ENCODE peak calls at places on chromosomes 12 and 14, in nine cellular contexts. A is cardiac muscle cell, S is tibial nerve, W is left ventricle myocardium inferior, K is D721Med, U is WTC11, G is foreskin fibroblast, F is astrocyte of the spinal cord, J is fibroblast of the aortic adventitia. I is an unnamed sample.

GRCh38 chr14:52076334-52076733 is 7.5 kb upstream of the NID2 start:
- DNase-seq in A (peak), S (no peak), W (no peak), K (no peak), U (no peak), G (peak), F (peak), J (peak), I (peak)

GRCh38 chr14:101519090-101519489 is 42.2 kb upstream of the DIO3 start:
- DNase-seq in A (no peak), S (no peak), W (no peak), K (no peak), U (no peak), G (no peak), F (no peak), J (no peak), I (no peak)

GRCh38 chr12:122420471-122421262 is 1.8 kb downstream of the CLIP1 start:
- DNase-seq in A (no peak), S (no peak), W (no peak), K (no peak), U (no peak), G (peak), F (peak), J (no peak), I (no peak)

GRCh38 chr12:31029466-31029865 is 44.2 kb upstream of the DDX11 start:
- DNase-seq in A (no peak), S (no peak), W (no peak), K (no peak), U (no peak), G (no peak), F (no peak), J (no peak), I (no peak)

GRCh38 chr14:59060841-59061240 is 127.6 kb upstream of the DAAM1 start:
- DNase-seq in A (peak), S (no peak), W (no peak), K (no peak), U (no peak), G (no peak), F (no peak), J (peak), I (no peak)

GRCh38 chr12:3244219-3244750 is 167.1 kb downstream of the TSPAN9 start:
- DNase-seq in A (no peak), S (no peak), W (no peak), K (no peak), U (no peak), G (no peak), F (no peak), J (no peak), I (no peak)

GRCh38 chr14:100536721-100537700 is 50.2 kb downstream of the BEGAIN start:
- DNase-seq in A (no peak), S (no peak), W (peak), K (no peak), U (peak), G (no peak), F (no peak), J (no peak), I (no peak)

GRCh38 chr12:78928200-78929074 is 63.9 kb downstream of the SYT1 start:
- DNase-seq in A (peak), S (no peak), W (no peak), K (no peak), U (no peak), G (peak), F (peak), J (peak), I (no peak)

GRCh38 chr14:59310644-59311043 is 122.2 kb downstream of the DAAM1 start:
- DNase-seq in A (no peak), S (no peak), W (no peak), K (no peak), U (no peak), G (no peak), F (peak), J (no peak), I (no peak)

GRCh38 chr14:77204457-77204796 is 22.8 kb downstream of the TMEM63C start:
- DNase-seq in A (no peak), S (no peak), W (no peak), K (no peak), U (no peak), G (no peak), F (no peak), J (no peak), I (no peak)

GRCh38 chr14:60637138-60637489 is 12.2 kb downstream of the SIX1 start:
- DNase-seq in A (no peak), S (no peak), W (no peak), K (no peak), U (no peak), G (no peak), F (no peak), J (no peak), I (no peak)

GRCh38 chr14:75452324-75452723 is 24.5 kb downstream of the JDP2 start:
- DNase-seq in A (peak), S (no peak), W (peak), K (no peak), U (no peak), G (peak), F (peak), J (no peak), I (no peak)

GRCh38 chr12:56202838-56203237 is 13.6 kb upstream of the SMARCC2 start:
- DNase-seq in A (no peak), S (no peak), W (no peak), K (no peak), U (no peak), G (no peak), F (no peak), J (no peak), I (no peak)

GRCh38 chr12:99455350-99456037 is 192.1 kb upstream of the GARIN6 start:
- DNase-seq in A (peak), S (no peak), W (no peak), K (no peak), U (peak), G (peak), F (peak), J (peak), I (peak)

GRCh38 chr12:41965996-41966395 is 178.7 kb downstream of the GXYLT1 start:
- DNase-seq in A (no peak), S (no peak), W (no peak), K (no peak), U (no peak), G (no peak), F (no peak), J (no peak), I (no peak)

GRCh38 chr14:59215353-59215752 is 26.9 kb downstream of the DAAM1 start:
- DNase-seq in A (peak), S (peak), W (peak), K (no peak), U (no peak), G (peak), F (peak), J (peak), I (no peak)

GRCh38 chr12:69688021-69688420 is 11.1 kb downstream of the BEST3 start:
- DNase-seq in A (no peak), S (no peak), W (no peak), K (no peak), U (no peak), G (peak), F (no peak), J (peak), I (no peak)

GRCh38 chr14:67418368-67419174 is 6.6 kb upstream of the PLEK2 start:
- DNase-seq in A (no peak), S (no peak), W (no peak), K (no peak), U (no peak), G (peak), F (peak), J (peak), I (peak)

GRCh38 chr14:72513994-72514659 is 379.8 kb downstream of the DPF3 start:
- DNase-seq in A (peak), S (no peak), W (no peak), K (no peak), U (no peak), G (peak), F (peak), J (peak), I (peak)

GRCh38 chr14:50964683-50965390 is 20.6 kb upstream of the PYGL start:
- DNase-seq in A (peak), S (peak), W (no peak), K (no peak), U (no peak), G (peak), F (peak), J (peak), I (peak)

GRCh38 chr12:52826611-52827498 is 7.3 kb downstream of the KRT79 start:
- DNase-seq in A (no peak), S (no peak), W (no peak), K (no peak), U (no peak), G (no peak), F (no peak), J (no peak), I (peak)

GRCh38 chr14:90275820-90276219 is 19.5 kb downstream of the PSMC1 start:
- DNase-seq in A (peak), S (no peak), W (no peak), K (no peak), U (no peak), G (no peak), F (peak), J (peak), I (no peak)

GRCh38 chr12:69442894-69443293 is 27.3 kb upstream of the FRS2 start:
- DNase-seq in A (peak), S (no peak), W (no peak), K (no peak), U (no peak), G (peak), F (peak), J (peak), I (no peak)

GRCh38 chr12:91988076-91988475 is 157.6 kb downstream of the BTG1 start:
- DNase-seq in A (peak), S (no peak), W (no peak), K (no peak), U (no peak), G (no peak), F (no peak), J (peak), I (no peak)

GRCh38 chr12:2624543-2625266 is 170.1 kb upstream of the FKBP4 start:
- DNase-seq in A (peak), S (no peak), W (no peak), K (no peak), U (peak), G (peak), F (peak), J (peak), I (peak)

GRCh38 chr12:122873540-122873939 is 22.4 kb downstream of the VPS37B start:
- DNase-seq in A (no peak), S (no peak), W (no peak), K (no peak), U (no peak), G (no peak), F (no peak), J (no peak), I (no peak)

GRCh38 chr12:6038160-6038559 is 86.3 kb downstream of the VWF start:
- DNase-seq in A (peak), S (no peak), W (no peak), K (peak), U (peak), G (peak), F (peak), J (peak), I (peak)

GRCh38 chr14:105061428-105062047 is 3.7 kb downstream of the GPR132 start:
- DNase-seq in A (no peak), S (no peak), W (peak), K (no peak), U (no peak), G (no peak), F (no peak), J (no peak), I (no peak)

GRCh38 chr14:50957296-50957695 is 13.0 kb upstream of the PYGL start:
- DNase-seq in A (peak), S (no peak), W (no peak), K (no peak), U (no peak), G (peak), F (peak), J (peak), I (no peak)

GRCh38 chr12:87866602-87867292 is 162.5 kb downstream of the C12orf50 start:
- DNase-seq in A (peak), S (no peak), W (no peak), K (no peak), U (no peak), G (peak), F (no peak), J (peak), I (no peak)

GRCh38 chr14:85587152-85587697 is 57.3 kb downstream of the FLRT2 start:
- DNase-seq in A (peak), S (no peak), W (no peak), K (no peak), U (no peak), G (no peak), F (peak), J (peak), I (peak)

GRCh38 chr12:10469701-10470100 is 16.5 kb upstream of the KLRC1 start:
- DNase-seq in A (no peak), S (no peak), W (no peak), K (no peak), U (no peak), G (no peak), F (no peak), J (no peak), I (no peak)

GRCh38 chr12:62983594-62983993 is 48.6 kb upstream of the PPM1H start:
- DNase-seq in A (no peak), S (no peak), W (peak), K (no peak), U (peak), G (no peak), F (no peak), J (no peak), I (no peak)

GRCh38 chr12:94218244-94218643 is 69.9 kb downstream of the PLXNC1 start:
- DNase-seq in A (no peak), S (no peak), W (no peak), K (no peak), U (no peak), G (no peak), F (no peak), J (no peak), I (no peak)

GRCh38 chr14:75982724-75983358 is 1.0 kb upstream of the TGFB3 start:
- DNase-seq in A (peak), S (peak), W (peak), K (no peak), U (no peak), G (peak), F (peak), J (peak), I (peak)

GRCh38 chr14:96031691-96032090 is 7.5 kb upstream of the C14orf132 start:
- DNase-seq in A (no peak), S (no peak), W (no peak), K (no peak), U (no peak), G (no peak), F (no peak), J (no peak), I (no peak)

GRCh38 chr12:58818546-58818945 is 101.8 kb downstream of the LRIG3 start:
- DNase-seq in A (no peak), S (no peak), W (no peak), K (no peak), U (no peak), G (peak), F (peak), J (no peak), I (peak)

GRCh38 chr14:69323266-69323966 is 63.5 kb downstream of the GALNT16 start:
- DNase-seq in A (no peak), S (no peak), W (no peak), K (no peak), U (peak), G (no peak), F (no peak), J (no peak), I (no peak)

GRCh38 chr12:117043598-117043901 is 55.7 kb downstream of the TESC start:
- DNase-seq in A (no peak), S (no peak), W (no peak), K (no peak), U (no peak), G (no peak), F (no peak), J (no peak), I (no peak)

GRCh38 chr12:71664411-71665108 is 459 bp downstream of the THAP2 start:
- DNase-seq in A (peak), S (no peak), W (no peak), K (no peak), U (no peak), G (peak), F (no peak), J (no peak), I (no peak)

GRCh38 chr12:51238510-51239334 is at the start of gene DAZAP2:
- DNase-seq in A (peak), S (peak), W (peak), K (peak), U (peak), G (peak), F (peak), J (peak), I (peak)
- TF ChIP-seq CTCF in A (peak), S (peak), W (peak), K (peak), U (no peak), G (no peak), F (no peak), J (peak), I (peak)

GRCh38 chr14:53619625-53620324 is 336.9 kb downstream of the BMP4 start:
- DNase-seq in A (peak), S (no peak), W (no peak), K (no peak), U (no peak), G (peak), F (peak), J (peak), I (peak)
- TF ChIP-seq CTCF in A (no peak), S (no peak), W (no peak), K (no peak), U (no peak), G (no peak), F (no peak), J (no peak), I (no peak)

GRCh38 chr12:104576980-104577925 is 120.5 kb downstream of the CHST11 start:
- DNase-seq in A (no peak), S (no peak), W (no peak), K (no peak), U (no peak), G (peak), F (peak), J (no peak), I (peak)

GRCh38 chr12:104578453-104578852 is 121.7 kb downstream of the CHST11 start:
- DNase-seq in A (peak), S (no peak), W (no peak), K (no peak), U (no peak), G (peak), F (peak), J (peak), I (peak)

GRCh38 chr12:104576178-104576778 is 119.5 kb downstream of the CHST11 start:
- DNase-seq in A (no peak), S (no peak), W (no peak), K (no peak), U (no peak), G (no peak), F (no peak), J (no peak), I (no peak)

GRCh38 chr12:104571328-104571727 is 114.6 kb downstream of the CHST11 start:
- DNase-seq in A (no peak), S (no peak), W (no peak), K (no peak), U (no peak), G (no peak), F (no peak), J (no peak), I (no peak)

DNA sequence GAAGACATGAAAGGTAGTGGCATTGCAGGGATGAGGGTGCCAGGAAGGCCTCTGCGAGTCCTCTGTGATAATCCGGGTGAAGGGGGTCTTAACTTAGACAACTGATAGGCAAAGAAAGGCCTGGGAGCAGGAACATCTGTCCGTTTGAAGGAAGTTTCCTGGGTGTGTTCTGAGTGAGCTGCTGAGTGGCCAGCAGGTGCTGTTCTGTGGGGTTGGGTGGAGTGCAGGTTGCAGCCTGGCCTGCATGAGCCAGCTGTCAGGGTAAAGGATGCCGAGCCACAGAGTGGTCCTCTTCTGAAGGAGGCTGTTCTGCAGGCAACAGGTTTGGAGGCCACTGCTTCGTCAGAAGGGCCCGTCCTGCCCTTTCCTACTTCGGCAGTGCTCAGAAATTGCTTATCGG is 118.7 kb downstream of the CHST11 start:
- DNase-seq in A (no peak), S (no peak), W (no peak), K (no peak), U (no peak), G (no peak), F (no peak), J (no peak), I (no peak)
- TF ChIP-seq CTCF in A (no peak), S (no peak), W (no peak), K (no peak), U (no peak), G (no peak), F (no peak), J (no peak), I (no peak)

GRCh38 chr12:22173154-22173553 is 127.1 kb downstream of the CMAS start:
- DNase-seq in A (no peak), S (no peak), W (no peak), K (no peak), U (no peak), G (no peak), F (no peak), J (peak), I (no peak)
- TF ChIP-seq CTCF in A (no peak), S (no peak), W (no peak), K (no peak), U (no peak), G (no peak), F (no peak), J (peak), I (no peak)

GRCh38 chr14:56247495-56248087 is 129.4 kb downstream of the PELI2 start:
- DNase-seq in A (peak), S (no peak), W (no peak), K (no peak), U (no peak), G (peak), F (peak), J (peak), I (peak)

GRCh38 chr14:56244138-56244789 is 126.1 kb downstream of the PELI2 start:
- DNase-seq in A (peak), S (no peak), W (no peak), K (no peak), U (no peak), G (peak), F (peak), J (peak), I (peak)

GRCh38 chr14:56243110-56243509 is 124.9 kb downstream of the PELI2 start:
- DNase-seq in A (no peak), S (no peak), W (no peak), K (no peak), U (no peak), G (peak), F (no peak), J (no peak), I (no peak)

DNA sequence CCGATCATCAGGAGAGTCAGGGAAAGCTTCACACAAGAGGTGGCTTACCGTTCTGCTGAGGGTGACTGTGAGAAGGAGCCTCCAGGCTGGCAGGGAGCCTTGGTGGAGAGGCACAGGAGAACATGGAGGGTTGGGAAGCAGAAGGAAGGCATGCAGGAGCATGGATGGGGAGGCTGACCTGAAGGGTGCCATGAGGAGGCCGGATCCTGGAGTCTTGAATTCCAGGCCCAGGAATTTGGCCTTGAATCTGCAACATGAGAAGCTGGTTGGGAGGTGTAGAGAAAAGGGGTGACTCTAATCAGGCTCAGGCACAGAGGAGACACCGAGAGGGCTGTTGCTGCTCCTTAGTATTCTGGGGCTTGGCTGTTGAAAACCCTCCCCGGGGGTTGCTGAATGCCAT is 130.2 kb downstream of the PELI2 start:
- DNase-seq in A (no peak), S (no peak), W (no peak), K (no peak), U (peak), G (no peak), F (no peak), J (no peak), I (no peak)
- TF ChIP-seq CTCF in A (no peak), S (no peak), W (no peak), K (no peak), U (no peak), G (no peak), F (no peak), J (no peak), I (no peak)

GRCh38 chr12:26919216-26919555 is 18.6 kb downstream of the INTS13 start:
- DNase-seq in A (no peak), S (no peak), W (no peak), K (no peak), U (no peak), G (no peak), F (no peak), J (no peak), I (no peak)

GRCh38 chr12:26921886-26922285 is 15.9 kb downstream of the INTS13 start:
- DNase-seq in A (no peak), S (no peak), W (no peak), K (no peak), U (no peak), G (no peak), F (no peak), J (no peak), I (no peak)

GRCh38 chr12:26918321-26919215 is 19.2 kb downstream of the INTS13 start:
- DNase-seq in A (peak), S (no peak), W (no peak), K (no peak), U (no peak), G (no peak), F (no peak), J (peak), I (peak)
- TF ChIP-seq CTCF in A (peak), S (peak), W (peak), K (no peak), U (no peak), G (peak), F (no peak), J (peak), I (peak)

GRCh38 chr12:124498870-124499753 is 68.3 kb downstream of the NCOR2 start:
- DNase-seq in A (peak), S (peak), W (no peak), K (no peak), U (no peak), G (peak), F (peak), J (peak), I (no peak)
- TF ChIP-seq CTCF in A (peak), S (no peak), W (no peak), K (peak), U (no peak), G (no peak), F (peak), J (no peak), I (peak)

GRCh38 chr12:17992002-17992656 is 97.9 kb downstream of the RERGL start:
- DNase-seq in A (peak), S (peak), W (no peak), K (no peak), U (peak), G (peak), F (peak), J (peak), I (peak)
- TF ChIP-seq CTCF in A (peak), S (peak), W (peak), K (peak), U (peak), G (peak), F (peak), J (peak), I (peak)